ENCODE peak calls at places on chromosomes 6 and 20, in eight cellular contexts. B, H, C, T, F, J, V and W are unnamed samples.

GRCh38 chr6:88548891-88549505 is 382.9 kb upstream of the CNR1 start:
- DNase-seq in B (no peak), H (peak), C (no peak), T (no peak), F (no peak), J (no peak), V (no peak), W (no peak)

GRCh38 chr6:49950415-49950751 is 13.6 kb downstream of the DEFB114 start:
- DNase-seq in B (no peak), H (no peak), C (no peak), T (no peak), F (no peak), J (no peak), V (no peak), W (no peak)

GRCh38 chr20:49259284-49259683 is 18.6 kb downstream of the ZNFX1 start:
- DNase-seq in B (no peak), H (no peak), C (no peak), T (no peak), F (no peak), J (no peak), V (no peak), W (no peak)

GRCh38 chr6:139912735-139913400 is 538.4 kb upstream of the CITED2 start:
- DNase-seq in B (no peak), H (no peak), C (no peak), T (no peak), F (no peak), J (no peak), V (no peak), W (no peak)

GRCh38 chr20:56924976-56925695 is 296.0 kb downstream of the TFAP2C start:
- DNase-seq in B (no peak), H (no peak), C (no peak), T (no peak), F (peak), J (no peak), V (no peak), W (no peak)

GRCh38 chr6:167221408-167222201 is 63.8 kb upstream of the GPR31 start:
- DNase-seq in B (no peak), H (no peak), C (no peak), T (no peak), F (no peak), J (no peak), V (no peak), W (no peak)

GRCh38 chr6:36800223-36801095 is 38.8 kb downstream of the CPNE5 start:
- DNase-seq in B (no peak), H (peak), C (peak), T (no peak), F (no peak), J (no peak), V (no peak), W (no peak)

GRCh38 chr20:63942250-63943006 is 13.8 kb downstream of the UCKL1 start:
- DNase-seq in B (peak), H (no peak), C (peak), T (no peak), F (peak), J (peak), V (no peak), W (peak)

GRCh38 chr6:138832182-138832581 is 36.3 kb downstream of the ECT2L start:
- DNase-seq in B (no peak), H (no peak), C (no peak), T (no peak), F (no peak), J (no peak), V (no peak), W (no peak)

GRCh38 chr20:50230871-50231270 is 40.2 kb downstream of the CEBPB start:
- DNase-seq in B (no peak), H (no peak), C (no peak), T (no peak), F (no peak), J (no peak), V (no peak), W (no peak)

GRCh38 chr20:39700527-39700926 is 738.4 kb downstream of the DHX35 start:
- DNase-seq in B (no peak), H (no peak), C (no peak), T (no peak), F (no peak), J (no peak), V (no peak), W (no peak)

GRCh38 chr20:62482136-62482833 is 6.5 kb upstream of the GATA5 start:
- DNase-seq in B (no peak), H (no peak), C (no peak), T (no peak), F (no peak), J (no peak), V (no peak), W (no peak)

GRCh38 chr6:128600397-128600951 is 80.1 kb upstream of the PTPRK start:
- DNase-seq in B (no peak), H (no peak), C (peak), T (no peak), F (no peak), J (peak), V (no peak), W (no peak)

GRCh38 chr6:115986026-115986425 is 74.7 kb downstream of the FRK start:
- DNase-seq in B (no peak), H (no peak), C (no peak), T (no peak), F (no peak), J (no peak), V (no peak), W (no peak)

GRCh38 chr20:63503524-63503923 is 4.6 kb upstream of the EEF1A2 start:
- DNase-seq in B (no peak), H (no peak), C (no peak), T (no peak), F (no peak), J (no peak), V (no peak), W (no peak)

GRCh38 chr20:35395728-35396127 is 16.0 kb downstream of the UQCC1 start:
- DNase-seq in B (no peak), H (peak), C (no peak), T (no peak), F (no peak), J (peak), V (no peak), W (no peak)

GRCh38 chr20:37364927-37365272 is 19.0 kb downstream of the SRC start:
- DNase-seq in B (no peak), H (no peak), C (no peak), T (no peak), F (peak), J (no peak), V (no peak), W (no peak)

GRCh38 chr6:98834060-98835031 is at the start of gene POU3F2:
- DNase-seq in B (peak), H (peak), C (peak), T (no peak), F (peak), J (peak), V (peak), W (peak)

GRCh38 chr6:146857960-146858308 is 259.2 kb downstream of the ADGB start:
- DNase-seq in B (no peak), H (no peak), C (no peak), T (no peak), F (no peak), J (no peak), V (no peak), W (no peak)

GRCh38 chr6:166308769-166309589 is 787 bp upstream of the PRR18 start:
- DNase-seq in B (no peak), H (no peak), C (no peak), T (no peak), F (no peak), J (no peak), V (no peak), W (no peak)

GRCh38 chr6:25558155-25558817 is 93.7 kb upstream of the SCGN start:
- DNase-seq in B (no peak), H (no peak), C (no peak), T (no peak), F (no peak), J (no peak), V (no peak), W (no peak)

GRCh38 chr20:37969949-37970855 is 63.1 kb downstream of the TTI1 start:
- DNase-seq in B (no peak), H (no peak), C (peak), T (no peak), F (no peak), J (no peak), V (no peak), W (no peak)

GRCh38 chr6:20241102-20241501 is 28.8 kb upstream of the MBOAT1 start:
- DNase-seq in B (no peak), H (no peak), C (no peak), T (no peak), F (no peak), J (no peak), V (no peak), W (no peak)

GRCh38 chr6:54071941-54072340 is 39.3 kb upstream of the MLIP start:
- DNase-seq in B (no peak), H (no peak), C (no peak), T (no peak), F (no peak), J (peak), V (no peak), W (no peak)

GRCh38 chr20:23200914-23201313 is 114.8 kb upstream of the CD93 start:
- DNase-seq in B (no peak), H (peak), C (peak), T (no peak), F (no peak), J (no peak), V (no peak), W (peak)

GRCh38 chr6:27890351-27891299 is 21.6 kb downstream of the OR2B2 start:
- DNase-seq in B (no peak), H (peak), C (peak), T (peak), F (no peak), J (peak), V (peak), W (peak)

GRCh38 chr6:128036808-128037570 is 136.1 kb upstream of the THEMIS start:
- DNase-seq in B (no peak), H (no peak), C (no peak), T (no peak), F (no peak), J (no peak), V (no peak), W (no peak)

GRCh38 chr6:84546427-84546914 is 217.9 kb downstream of the TBX18 start:
- DNase-seq in B (no peak), H (no peak), C (no peak), T (no peak), F (no peak), J (no peak), V (no peak), W (no peak)

GRCh38 chr6:154868143-154868594 is 126.9 kb upstream of the TIAM2 start:
- DNase-seq in B (no peak), H (no peak), C (peak), T (no peak), F (no peak), J (peak), V (no peak), W (no peak)

GRCh38 chr20:17570347-17571152 is 675 bp downstream of the DSTN start:
- DNase-seq in B (peak), H (peak), C (peak), T (peak), F (peak), J (peak), V (no peak), W (peak)

GRCh38 chr20:33499347-33499746 is 9.5 kb downstream of the CBFA2T2 start:
- DNase-seq in B (no peak), H (no peak), C (no peak), T (no peak), F (no peak), J (no peak), V (no peak), W (no peak)

GRCh38 chr6:63689421-63689820 is 53.8 kb downstream of the PHF3 start:
- DNase-seq in B (no peak), H (no peak), C (no peak), T (no peak), F (no peak), J (peak), V (no peak), W (no peak)
- TF ChIP-seq CTCF in B (no peak), H (no peak), C (no peak), T (no peak), F (no peak), J (no peak), V (no peak), W (no peak)

GRCh38 chr20:3808141-3808479 is 12.0 kb downstream of the CDC25B start:
- DNase-seq in B (peak), H (peak), C (peak), T (peak), F (peak), J (peak), V (no peak), W (no peak)
- TF ChIP-seq CTCF in B (no peak), H (no peak), C (no peak), T (no peak), F (no peak), J (no peak), V (no peak), W (no peak)

GRCh38 chr6:3195695-3196497 is 31.6 kb downstream of the TUBB2B start:
- DNase-seq in B (no peak), H (no peak), C (no peak), T (no peak), F (no peak), J (no peak), V (no peak), W (no peak)
- TF ChIP-seq CTCF in B (peak), H (no peak), C (no peak), T (no peak), F (no peak), J (peak), V (no peak), W (no peak)

DNA sequence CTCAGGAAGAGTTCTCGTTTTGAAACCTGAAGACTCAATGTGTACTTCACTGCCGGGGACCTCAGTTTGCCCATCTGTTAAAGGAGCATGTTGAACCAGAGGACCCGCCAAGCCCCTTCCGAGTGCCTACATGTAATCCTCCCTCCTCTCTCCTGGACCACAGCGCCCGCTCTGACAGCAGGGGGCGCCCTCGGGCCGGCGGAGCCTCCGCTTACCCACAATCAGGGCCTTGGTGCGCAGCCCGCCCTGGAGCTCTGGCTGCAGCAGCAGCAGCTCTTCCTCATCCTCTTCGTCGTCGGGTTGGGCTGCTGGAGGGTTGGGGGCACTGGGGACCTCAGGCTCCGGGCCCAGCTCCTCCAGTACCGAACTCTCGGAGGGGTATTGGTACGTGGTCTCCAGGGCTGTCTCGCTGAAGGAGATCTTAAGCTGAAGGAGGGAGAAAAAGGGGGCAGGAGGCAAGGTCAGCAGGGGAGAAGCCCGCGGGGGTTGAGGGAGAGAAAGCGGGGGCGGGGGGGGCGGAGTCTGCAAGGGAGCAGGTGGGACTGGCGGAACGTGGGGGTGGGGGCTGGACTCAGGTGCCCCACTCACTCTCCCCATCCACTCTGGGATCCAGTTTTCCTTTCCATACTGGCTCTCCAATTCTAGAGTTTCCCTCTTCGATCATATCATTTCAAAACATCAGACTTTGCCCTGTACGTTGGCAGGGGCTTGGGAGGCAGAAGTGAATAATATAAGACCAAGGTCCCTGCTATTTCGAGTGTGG is 6.3 kb upstream of the DHX16 start:
- DNase-seq in B (peak), H (peak), C (peak), T (peak), F (peak), J (peak), V (peak), W (peak)
- TF ChIP-seq CTCF in B (peak), H (peak), C (peak), T (peak), F (peak), J (peak), V (peak), W (peak)

GRCh38 chr6:90695316-90695715 is 108.4 kb upstream of the MAP3K7 start:
- DNase-seq in B (no peak), H (no peak), C (peak), T (no peak), F (no peak), J (no peak), V (no peak), W (no peak)

GRCh38 chr6:90687751-90688380 is 101.0 kb upstream of the MAP3K7 start:
- DNase-seq in B (no peak), H (no peak), C (no peak), T (no peak), F (no peak), J (no peak), V (no peak), W (no peak)

GRCh38 chr6:90689172-90689571 is 102.3 kb upstream of the MAP3K7 start:
- DNase-seq in B (no peak), H (no peak), C (no peak), T (no peak), F (no peak), J (no peak), V (no peak), W (no peak)

GRCh38 chr6:90694802-90695201 is 107.9 kb upstream of the MAP3K7 start:
- DNase-seq in B (no peak), H (no peak), C (no peak), T (no peak), F (no peak), J (no peak), V (no peak), W (no peak)

GRCh38 chr6:90691823-90692222 is 105.0 kb upstream of the MAP3K7 start:
- DNase-seq in B (no peak), H (no peak), C (peak), T (no peak), F (no peak), J (no peak), V (no peak), W (no peak)
- TF ChIP-seq CTCF in B (no peak), H (no peak), C (no peak), T (no peak), F (no peak), J (no peak), V (no peak), W (peak)

GRCh38 chr6:39347906-39348585 is 25.5 kb upstream of the KCNK16 start:
- DNase-seq in B (peak), H (peak), C (peak), T (peak), F (no peak), J (peak), V (peak), W (peak)
- TF ChIP-seq CTCF in B (peak), H (peak), C (peak), T (peak), F (peak), J (peak), V (peak), W (peak)

DNA sequence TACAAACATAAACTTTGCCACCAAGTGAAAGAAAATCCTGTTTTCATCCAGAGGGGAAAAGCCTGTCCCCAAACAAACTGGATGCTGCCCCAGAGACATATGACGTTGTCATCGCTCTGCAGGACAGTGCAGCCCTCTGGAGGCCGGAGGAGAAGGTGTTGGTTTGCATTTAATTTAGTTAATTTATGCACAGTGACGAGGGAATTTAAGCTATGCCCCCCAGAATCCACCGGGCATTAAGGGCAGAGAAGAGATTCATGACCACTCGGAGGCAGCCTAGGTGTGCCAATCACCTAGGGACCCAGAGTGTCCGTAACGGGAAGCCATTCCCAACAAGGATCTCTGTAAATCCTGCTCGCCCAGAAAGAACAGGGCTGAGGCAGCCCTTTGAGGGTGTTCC is 45.1 kb downstream of the NINL start:
- DNase-seq in B (peak), H (peak), C (peak), T (no peak), F (no peak), J (no peak), V (no peak), W (peak)
- TF ChIP-seq CTCF in B (peak), H (peak), C (no peak), T (no peak), F (peak), J (peak), V (no peak), W (peak)

DNA sequence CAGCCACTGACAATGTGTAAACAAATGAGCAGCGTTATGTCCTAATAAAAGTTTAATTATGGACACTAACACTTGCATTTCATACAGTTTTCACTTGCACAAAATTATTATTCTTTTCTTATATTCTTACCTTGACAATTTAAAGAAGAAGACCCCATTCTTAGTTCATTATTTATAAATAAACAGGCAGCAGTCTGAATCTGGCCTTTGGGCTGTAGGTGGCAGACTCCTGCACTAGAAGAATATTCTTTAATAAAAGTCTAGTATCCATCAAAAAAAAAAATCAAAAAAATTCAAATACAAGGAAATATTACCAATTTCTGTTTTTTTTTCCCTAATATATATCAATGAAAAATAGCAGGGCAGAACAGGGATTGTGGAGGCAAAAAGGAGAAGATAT is 24.8 kb downstream of the PTCHD4 start:
- DNase-seq in B (no peak), H (no peak), C (no peak), T (no peak), F (no peak), J (no peak), V (no peak), W (no peak)
- TF ChIP-seq CTCF in B (no peak), H (no peak), C (no peak), T (no peak), F (no peak), J (no peak), V (no peak), W (no peak)